ENCODE peak calls at places on chromosome 1, in nine cellular contexts. S, Q, I, P, J, N, Y, H and T are unnamed samples. For H3K9me3, the result is how much of the 10 kb centered on the place peaks cover.

GRCh38 chr1:204344665-204345064 is 15.1 kb downstream of the PLEKHA6 start:
- DNase-seq in J (no peak), S (no peak), N (no peak), P (no peak), Q (no peak), Y (no peak), I (no peak), H (no peak), T (peak)

GRCh38 chr1:219670426-219671149 is 57.7 kb upstream of the ZC3H11B start:
- DNase-seq in H (no peak), Q (no peak), N (peak), J (no peak), I (no peak), Y (no peak), P (peak), S (no peak), T (no peak)

GRCh38 chr1:39575191-39576015 is 1.2 kb downstream of the PABPC4 start:
- DNase-seq in H (no peak), S (no peak), J (no peak), Y (peak), N (peak), P (peak), Q (peak), I (peak), T (peak)

GRCh38 chr1:31954607-31955283 is 16.6 kb upstream of the PTP4A2 start:
- DNase-seq in Q (peak), I (peak), N (peak), H (no peak), S (peak), P (peak), Y (peak), J (peak), T (peak)

GRCh38 chr1:211541715-211542477 is 37.1 kb downstream of the SLC30A1 start:
- DNase-seq in Y (no peak), P (no peak), J (no peak), I (peak), N (no peak), H (no peak), S (no peak), Q (no peak), T (no peak)

GRCh38 chr1:60255565-60255964 is 182.0 kb upstream of the C1orf87 start:
- DNase-seq in Y (peak), H (no peak), J (no peak), P (no peak), I (peak), S (no peak), Q (no peak), N (no peak), T (no peak)

GRCh38 chr1:221729771-221730170 is 12.1 kb downstream of the DUSP10 start:
- DNase-seq in P (no peak), I (peak), Q (no peak), Y (peak), S (no peak), J (no peak), H (no peak), N (no peak), T (no peak)

GRCh38 chr1:231625975-231626534 is 535 bp upstream of the DISC1 start:
- DNase-seq in Q (no peak), Y (no peak), S (no peak), H (no peak), I (no peak), N (no peak), J (no peak), P (no peak), T (no peak)

GRCh38 chr1:200290010-200290685 is 119.7 kb downstream of the ZNF281 start:
- DNase-seq in S (no peak), H (peak), Q (no peak), N (no peak), J (peak), P (no peak), I (no peak), Y (no peak), T (no peak)

GRCh38 chr1:181909010-181909409 is 152.5 kb downstream of the ZNF648 start:
- DNase-seq in Q (no peak), J (no peak), N (no peak), S (no peak), H (no peak), Y (no peak), I (no peak), P (no peak), T (no peak)

GRCh38 chr1:151984313-151984956 is 9.2 kb downstream of the S100A10 start:
- DNase-seq in Y (no peak), Q (no peak), N (no peak), J (no peak), H (no peak), S (no peak), I (no peak), P (no peak), T (no peak)

GRCh38 chr1:182408435-182409070 is 8.1 kb upstream of the TEDDM1 start:
- DNase-seq in Y (no peak), N (no peak), P (no peak), H (no peak), S (no peak), I (no peak), J (no peak), Q (no peak), T (no peak)

GRCh38 chr1:87392241-87393192 is 63.8 kb downstream of the LMO4 start:
- DNase-seq in N (no peak), Y (peak), I (peak), H (no peak), S (no peak), Q (no peak), J (no peak), P (no peak), T (no peak)

GRCh38 chr1:99218999-99219398 is 45.3 kb upstream of the PLPPR4 start:
- DNase-seq in Q (no peak), H (no peak), J (no peak), Y (no peak), I (no peak), N (no peak), P (no peak), S (no peak), T (no peak)

GRCh38 chr1:236760480-236760879 is 34.6 kb upstream of the MTR start:
- DNase-seq in H (no peak), Q (no peak), N (no peak), I (no peak), S (no peak), P (no peak), Y (no peak), J (no peak), T (no peak)

GRCh38 chr1:40898434-40898900 is 36.3 kb upstream of the CITED4 start:
- DNase-seq in H (no peak), J (no peak), Q (no peak), S (no peak), N (no peak), P (no peak), I (peak), Y (peak), T (no peak)

GRCh38 chr1:155083865-155084721 is 5.5 kb downstream of the EFNA3 start:
- DNase-seq in H (no peak), S (no peak), Q (no peak), J (no peak), P (no peak), I (no peak), Y (peak), N (peak), T (peak)

GRCh38 chr1:245880754-245881403 is 626.2 kb downstream of the SMYD3 start:
- DNase-seq in N (no peak), H (no peak), S (peak), Q (no peak), Y (peak), P (no peak), J (no peak), I (peak), T (no peak)

GRCh38 chr1:232149302-232150201 is 480.4 kb downstream of the SIPA1L2 start:
- DNase-seq in H (no peak), Q (no peak), P (no peak), S (peak), N (no peak), Y (peak), I (peak), J (no peak), T (no peak)

GRCh38 chr1:110339427-110340206 is 440 bp downstream of the RBM15 start:
- DNase-seq in N (peak), J (no peak), H (peak), I (peak), Y (no peak), S (peak), P (peak), Q (no peak), T (peak)

GRCh38 chr1:192545781-192546521 is 29.6 kb upstream of the RGS1 start:
- DNase-seq in I (no peak), N (no peak), S (no peak), J (no peak), Q (no peak), H (no peak), Y (no peak), P (no peak), T (no peak)

GRCh38 chr1:12600335-12600734 is 17.7 kb downstream of the DHRS3 start:
- DNase-seq in Y (no peak), N (peak), I (no peak), P (peak), J (no peak), S (no peak), H (no peak), Q (peak), T (no peak)

GRCh38 chr1:29520571-29521437 is 284.5 kb downstream of the PTPRU start:
- DNase-seq in I (no peak), P (no peak), J (no peak), Q (peak), N (no peak), S (no peak), Y (no peak), H (no peak), T (peak)

GRCh38 chr1:177741476-177741875 is 228.4 kb downstream of the SEC16B start:
- DNase-seq in H (peak), P (no peak), S (no peak), Y (no peak), I (no peak), N (no peak), Q (no peak), J (no peak), T (no peak)

GRCh38 chr1:154714638-154715037 is 106.7 kb upstream of the ADAR start:
- DNase-seq in S (no peak), P (no peak), N (no peak), I (peak), Q (peak), Y (peak), J (no peak), H (no peak), T (no peak)

GRCh38 chr1:195472298-195472697 is 1135.9 kb downstream of the KCNT2 start:
- DNase-seq in I (no peak), J (no peak), H (no peak), Y (no peak), S (no peak), N (no peak), P (no peak), Q (no peak), T (no peak)

GRCh38 chr1:54800899-54801759 is at the start of gene TTC22:
- DNase-seq in I (no peak), P (no peak), S (no peak), H (no peak), J (peak), N (peak), Q (peak), Y (peak), T (peak)

GRCh38 chr1:163085904-163086268 is 16.7 kb downstream of the RGS4 start:
- DNase-seq in J (no peak), H (no peak), Y (no peak), P (no peak), I (peak), S (no peak), N (no peak), Q (no peak), T (no peak)

GRCh38 chr1:36728051-36728450 is 245.3 kb upstream of the CSF3R start:
- DNase-seq in Q (peak), H (no peak), N (no peak), S (no peak), Y (no peak), P (no peak), I (no peak), J (no peak), T (peak)

GRCh38 chr1:101219919-101220695 is 16.7 kb upstream of the S1PR1 start:
- DNase-seq in S (no peak), Y (no peak), Q (no peak), H (no peak), I (no peak), J (no peak), P (peak), N (peak), T (no peak)

GRCh38 chr1:99305626-99306025 is 41.3 kb downstream of the PLPPR4 start:
- DNase-seq in S (no peak), H (no peak), Y (peak), Q (no peak), N (no peak), P (no peak), I (peak), J (no peak), T (no peak)

GRCh38 chr1:110631836-110632620 is 25.9 kb upstream of the KCNA2 start:
- DNase-seq in Q (no peak), P (no peak), N (no peak), I (no peak), Y (no peak), S (no peak), H (no peak), J (no peak), T (no peak)

GRCh38 chr1:55767171-55767570 is 552.0 kb upstream of the USP24 start:
- DNase-seq in Q (no peak), N (no peak), J (no peak), S (no peak), H (no peak), P (no peak), Y (no peak), I (no peak), T (no peak)

GRCh38 chr1:58162952-58163550 is 383.5 kb downstream of the OMA1 start:
- DNase-seq in J (peak), Q (no peak), P (peak), I (peak), N (peak), Y (peak), H (peak), S (peak), T (no peak)

GRCh38 chr1:11507309-11507708 is 28.4 kb downstream of the DISP3 start:
- DNase-seq in Y (no peak), P (no peak), J (no peak), Q (no peak), N (no peak), S (no peak), H (no peak), I (no peak), T (no peak)
- H3K9me3 ChIP-seq in Y (under half), P (half or more), J (under half), Q (under half), N (under half), S (under half), H (under half), I (under half), T (under half)

GRCh38 chr1:125066385-125066784 is 3881.6 kb downstream of the SRGAP2C start:
- DNase-seq in N (peak), Y (no peak), I (no peak), Q (peak), P (no peak), H (no peak), S (no peak), J (no peak), T (peak)
- H3K9me3 ChIP-seq in N (under half), Y (under half), I (under half), Q (under half), P (half or more), H (half or more), S (under half), J (under half), T (under half)

DNA sequence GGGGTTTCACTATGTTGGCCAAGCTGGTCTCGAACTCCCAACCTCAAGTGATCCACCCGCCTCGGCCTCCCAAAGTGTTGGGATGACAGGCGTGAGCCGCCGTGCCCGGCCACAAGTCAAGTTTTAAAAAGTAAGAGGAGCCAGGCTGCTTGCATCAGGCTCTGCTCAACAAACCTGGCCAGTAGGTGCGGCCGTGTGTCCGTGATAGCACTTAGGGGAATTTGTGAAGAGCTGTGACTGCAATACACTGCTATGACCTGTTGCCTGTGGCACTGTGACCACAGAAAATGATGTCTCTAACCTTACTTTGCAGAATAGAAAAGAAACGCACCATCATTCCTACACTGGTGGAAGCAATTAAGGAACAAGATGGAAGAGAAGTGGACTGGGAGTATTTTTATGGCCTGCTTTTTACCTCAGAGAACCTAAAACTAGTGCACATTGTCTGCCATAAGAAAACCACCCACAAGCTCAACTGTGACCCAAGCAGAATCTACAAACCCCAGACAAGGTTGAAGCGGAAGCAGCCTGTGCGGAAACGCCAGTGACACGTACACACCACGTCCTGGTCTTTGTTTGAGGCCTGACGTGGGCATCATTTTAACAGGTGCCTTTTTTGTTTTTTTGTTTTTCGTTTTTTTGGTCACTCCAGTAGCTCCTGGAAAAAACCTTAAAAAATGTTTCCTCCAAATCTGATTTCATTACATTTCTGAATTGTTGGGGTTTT is 16.7 kb downstream of the C1orf174 start:
- DNase-seq in I (no peak), P (no peak), J (no peak), Y (no peak), N (no peak), H (no peak), S (no peak), Q (no peak), T (no peak)
- H3K9me3 ChIP-seq in I (under half), P (under half), J (under half), Y (under half), N (under half), H (under half), S (under half), Q (under half), T (under half)

DNA sequence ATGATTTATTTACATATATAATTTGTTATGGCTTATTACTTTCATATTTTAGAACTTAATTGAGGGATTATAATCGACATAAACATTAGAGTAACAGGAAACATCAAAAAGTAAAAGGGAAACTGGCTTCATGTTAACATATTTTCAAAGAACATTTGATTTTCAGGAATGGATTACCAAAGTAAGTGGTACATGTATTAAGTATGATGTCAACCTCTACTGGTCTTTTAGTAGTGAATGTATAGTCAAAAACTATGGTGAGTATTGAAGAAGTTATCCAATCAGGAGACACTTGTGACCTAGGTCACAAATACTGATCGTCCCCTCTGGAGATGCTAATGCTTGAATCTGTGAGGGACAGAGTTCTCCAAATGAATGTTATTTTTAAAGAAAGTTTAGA is 768.9 kb upstream of the ADGRL4 start:
- DNase-seq in Q (no peak), N (no peak), I (no peak), S (no peak), Y (no peak), H (no peak), P (no peak), J (no peak), T (no peak)
- H3K9me3 ChIP-seq in Q (under half), N (under half), I (under half), S (under half), Y (under half), H (under half), P (under half), J (under half), T (under half)

GRCh38 chr1:228238007-228238406 is 30.2 kb downstream of the OBSCN start:
- DNase-seq in Y (no peak), P (no peak), I (no peak), S (no peak), J (no peak), Q (no peak), H (no peak), N (no peak), T (no peak)
- H3K9me3 ChIP-seq in Y (under half), P (under half), I (under half), S (under half), J (under half), Q (under half), H (half or more), N (under half), T (under half)

GRCh38 chr1:248196965-248197364 is at the start of gene OR2M3:
- DNase-seq in N (no peak), J (no peak), Y (no peak), Q (no peak), S (no peak), P (no peak), I (no peak), H (no peak), T (no peak)
- H3K9me3 ChIP-seq in N (under half), J (under half), Y (under half), Q (under half), S (under half), P (under half), I (under half), H (under half), T (under half)

GRCh38 chr1:117643601-117644000 is 37.8 kb downstream of the TENT5C start:
- DNase-seq in Y (no peak), S (no peak), J (no peak), H (no peak), P (no peak), N (no peak), Q (no peak), I (no peak), T (no peak)
- H3K9me3 ChIP-seq in Y (under half), S (under half), J (under half), H (under half), P (under half), N (under half), Q (under half), I (under half), T (under half)

GRCh38 chr1:49416758-49417157 is 607.0 kb downstream of the AGBL4 start:
- DNase-seq in Q (no peak), H (no peak), I (no peak), J (no peak), N (no peak), S (no peak), P (no peak), Y (peak), T (no peak)
- H3K9me3 ChIP-seq in Q (under half), H (under half), I (under half), J (under half), N (under half), S (under half), P (under half), Y (under half), T (under half)

GRCh38 chr1:180384606-180385005 is 117.8 kb downstream of the ACBD6 start:
- DNase-seq in P (no peak), H (no peak), Y (no peak), Q (no peak), S (no peak), I (no peak), J (no peak), N (no peak), T (no peak)
- H3K9me3 ChIP-seq in P (half or more), H (under half), Y (under half), Q (half or more), S (under half), I (under half), J (under half), N (under half), T (under half)

DNA sequence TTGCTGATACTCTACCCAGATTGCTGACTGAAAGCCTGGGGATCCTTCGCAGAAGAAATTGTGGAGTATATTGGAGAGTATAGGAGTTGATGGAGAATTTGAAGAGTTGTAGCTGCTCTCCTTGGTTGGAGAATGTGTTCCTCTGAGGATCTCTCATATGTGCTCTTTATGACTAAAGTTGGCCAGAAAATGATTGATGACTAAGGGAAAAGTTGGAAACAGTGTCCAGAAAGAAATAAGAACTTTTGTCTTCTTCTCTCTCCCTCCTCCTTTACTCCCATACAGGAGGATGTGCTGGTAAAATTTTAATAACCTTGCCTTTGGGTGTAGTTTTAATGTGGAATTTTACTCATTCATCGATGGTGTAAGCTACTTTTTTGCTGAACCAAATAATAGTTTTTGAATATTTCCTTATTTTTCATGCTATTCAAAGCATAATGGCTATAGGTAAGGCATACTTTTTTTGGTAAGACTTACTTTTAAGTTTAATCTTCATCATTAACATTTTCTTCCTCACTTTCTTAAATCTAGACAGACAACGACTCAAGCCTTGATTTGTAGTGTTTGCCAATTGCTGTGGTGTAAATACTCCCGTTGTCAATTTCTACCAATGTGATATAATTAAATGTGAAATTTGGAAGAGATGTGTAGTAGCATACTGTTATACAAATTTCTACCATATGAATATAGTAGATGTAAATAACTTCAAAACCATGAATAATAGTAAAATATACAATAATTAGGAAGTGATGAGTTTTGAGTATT is 13.7 kb downstream of the C1orf141 start:
- DNase-seq in S (no peak), Q (no peak), I (no peak), Y (no peak), H (no peak), N (no peak), P (no peak), J (no peak), T (no peak)
- H3K9me3 ChIP-seq in S (under half), Q (under half), I (under half), Y (under half), H (under half), N (under half), P (under half), J (under half), T (under half)